ENCODE peak calls at places on chromosomes 1 and 21, in seven cellular contexts. One of them, this sample, is unnamed.

GRCh38 chr1:24122776-24123175 is 10.8 kb upstream of the MYOM3 start:
- DNase-seq in GM23338: no peak
- DNase-seq in mammary epithelial cell: no peak
- DNase-seq in fibroblast of the aortic adventitia: no peak
- DNase-seq in NCI-H2029 treated with DMSO at 0.1 percent for 48 hours: no peak
- DNase-seq in activated CD8-positive, alpha-beta memory T cell treated with anti-CD3 and anti-CD28 coated beads, Interleukin-2, amount 10 ng/mL, durations not matched to agents 7 days and 5 days: no peak
- DNase-seq in colonic mucosa: no peak
- DNase-seq in this sample: no peak

GRCh38 chr1:157199421-157199755 is 61.2 kb upstream of the ETV3 start:
- DNase-seq in colonic mucosa: no peak
- DNase-seq in activated CD8-positive, alpha-beta memory T cell treated with anti-CD3 and anti-CD28 coated beads, Interleukin-2, amount 10 ng/mL, durations not matched to agents 7 days and 5 days: no peak
- DNase-seq in mammary epithelial cell: peak; percentile 24
- DNase-seq in NCI-H2029 treated with DMSO at 0.1 percent for 48 hours: no peak
- DNase-seq in GM23338: no peak
- DNase-seq in fibroblast of the aortic adventitia: peak; percentile 9
- DNase-seq in this sample: no peak

GRCh38 chr1:19644761-19645543 is 841 bp downstream of the NBL1 start:
- DNase-seq in mammary epithelial cell: no peak
- DNase-seq in GM23338: peak; percentile 63
- DNase-seq in fibroblast of the aortic adventitia: no peak
- DNase-seq in colonic mucosa: peak; percentile 60
- DNase-seq in NCI-H2029 treated with DMSO at 0.1 percent for 48 hours: no peak
- DNase-seq in activated CD8-positive, alpha-beta memory T cell treated with anti-CD3 and anti-CD28 coated beads, Interleukin-2, amount 10 ng/mL, durations not matched to agents 7 days and 5 days: peak; percentile 76
- DNase-seq in this sample: no peak

GRCh38 chr1:55594701-55595100 is 379.5 kb upstream of the USP24 start:
- DNase-seq in GM23338: no peak
- DNase-seq in colonic mucosa: no peak
- DNase-seq in fibroblast of the aortic adventitia: no peak
- DNase-seq in mammary epithelial cell: no peak
- DNase-seq in NCI-H2029 treated with DMSO at 0.1 percent for 48 hours: no peak
- DNase-seq in activated CD8-positive, alpha-beta memory T cell treated with anti-CD3 and anti-CD28 coated beads, Interleukin-2, amount 10 ng/mL, durations not matched to agents 7 days and 5 days: no peak
- DNase-seq in this sample: no peak

GRCh38 chr1:66981679-66982078 is 56.9 kb downstream of the MIER1 start:
- DNase-seq in fibroblast of the aortic adventitia: peak; percentile 51
- DNase-seq in activated CD8-positive, alpha-beta memory T cell treated with anti-CD3 and anti-CD28 coated beads, Interleukin-2, amount 10 ng/mL, durations not matched to agents 7 days and 5 days: peak; percentile 71
- DNase-seq in colonic mucosa: peak; percentile 50
- DNase-seq in GM23338: no peak
- DNase-seq in mammary epithelial cell: peak; percentile 24
- DNase-seq in NCI-H2029 treated with DMSO at 0.1 percent for 48 hours: peak; percentile 59
- DNase-seq in this sample: peak; percentile 38

GRCh38 chr1:243213045-243213787 is 41.9 kb downstream of the CEP170 start:
- DNase-seq in colonic mucosa: no peak
- DNase-seq in mammary epithelial cell: peak; percentile 12
- DNase-seq in NCI-H2029 treated with DMSO at 0.1 percent for 48 hours: no peak
- DNase-seq in GM23338: no peak
- DNase-seq in activated CD8-positive, alpha-beta memory T cell treated with anti-CD3 and anti-CD28 coated beads, Interleukin-2, amount 10 ng/mL, durations not matched to agents 7 days and 5 days: no peak
- DNase-seq in fibroblast of the aortic adventitia: peak; percentile 90
- DNase-seq in this sample: peak; percentile 65

GRCh38 chr1:100455478-100456072 is 82.4 kb upstream of the GPR88 start:
- DNase-seq in activated CD8-positive, alpha-beta memory T cell treated with anti-CD3 and anti-CD28 coated beads, Interleukin-2, amount 10 ng/mL, durations not matched to agents 7 days and 5 days: no peak
- DNase-seq in GM23338: no peak
- DNase-seq in NCI-H2029 treated with DMSO at 0.1 percent for 48 hours: peak; percentile 9
- DNase-seq in fibroblast of the aortic adventitia: peak; percentile 41
- DNase-seq in mammary epithelial cell: no peak
- DNase-seq in colonic mucosa: no peak
- DNase-seq in this sample: no peak

GRCh38 chr1:101200513-101200912 is 36.3 kb upstream of the S1PR1 start:
- DNase-seq in activated CD8-positive, alpha-beta memory T cell treated with anti-CD3 and anti-CD28 coated beads, Interleukin-2, amount 10 ng/mL, durations not matched to agents 7 days and 5 days: no peak
- DNase-seq in fibroblast of the aortic adventitia: peak; percentile 89
- DNase-seq in GM23338: peak; percentile 64
- DNase-seq in colonic mucosa: no peak
- DNase-seq in mammary epithelial cell: peak; percentile 75
- DNase-seq in NCI-H2029 treated with DMSO at 0.1 percent for 48 hours: no peak
- DNase-seq in this sample: peak; percentile 74

GRCh38 chr1:66777846-66778245 is 23.2 kb downstream of the INSL5 start:
- DNase-seq in colonic mucosa: no peak
- DNase-seq in fibroblast of the aortic adventitia: peak; percentile 2
- DNase-seq in GM23338: no peak
- DNase-seq in NCI-H2029 treated with DMSO at 0.1 percent for 48 hours: no peak
- DNase-seq in activated CD8-positive, alpha-beta memory T cell treated with anti-CD3 and anti-CD28 coated beads, Interleukin-2, amount 10 ng/mL, durations not matched to agents 7 days and 5 days: no peak
- DNase-seq in mammary epithelial cell: no peak
- DNase-seq in this sample: no peak

GRCh38 chr1:62436039-62436465 is 797 bp upstream of the USP1 start:
- DNase-seq in colonic mucosa: no peak
- DNase-seq in fibroblast of the aortic adventitia: no peak
- DNase-seq in NCI-H2029 treated with DMSO at 0.1 percent for 48 hours: no peak
- DNase-seq in mammary epithelial cell: no peak
- DNase-seq in GM23338: no peak
- DNase-seq in activated CD8-positive, alpha-beta memory T cell treated with anti-CD3 and anti-CD28 coated beads, Interleukin-2, amount 10 ng/mL, durations not matched to agents 7 days and 5 days: no peak
- DNase-seq in this sample: no peak

GRCh38 chr1:37723072-37723389 is 30.7 kb downstream of the CDCA8 start:
- DNase-seq in colonic mucosa: no peak
- DNase-seq in NCI-H2029 treated with DMSO at 0.1 percent for 48 hours: no peak
- DNase-seq in GM23338: no peak
- DNase-seq in activated CD8-positive, alpha-beta memory T cell treated with anti-CD3 and anti-CD28 coated beads, Interleukin-2, amount 10 ng/mL, durations not matched to agents 7 days and 5 days: no peak
- DNase-seq in fibroblast of the aortic adventitia: no peak
- DNase-seq in mammary epithelial cell: no peak
- DNase-seq in this sample: no peak

GRCh38 chr1:20125091-20125490 is 5.8 kb upstream of the PLA2G2D start:
- DNase-seq in mammary epithelial cell: peak; percentile 15
- DNase-seq in NCI-H2029 treated with DMSO at 0.1 percent for 48 hours: no peak
- DNase-seq in activated CD8-positive, alpha-beta memory T cell treated with anti-CD3 and anti-CD28 coated beads, Interleukin-2, amount 10 ng/mL, durations not matched to agents 7 days and 5 days: no peak
- DNase-seq in colonic mucosa: no peak
- DNase-seq in fibroblast of the aortic adventitia: no peak
- DNase-seq in GM23338: no peak
- DNase-seq in this sample: no peak

GRCh38 chr1:182406006-182406405 is 5.5 kb upstream of the TEDDM1 start:
- DNase-seq in colonic mucosa: no peak
- DNase-seq in GM23338: no peak
- DNase-seq in mammary epithelial cell: no peak
- DNase-seq in activated CD8-positive, alpha-beta memory T cell treated with anti-CD3 and anti-CD28 coated beads, Interleukin-2, amount 10 ng/mL, durations not matched to agents 7 days and 5 days: no peak
- DNase-seq in fibroblast of the aortic adventitia: no peak
- DNase-seq in NCI-H2029 treated with DMSO at 0.1 percent for 48 hours: no peak
- DNase-seq in this sample: no peak

GRCh38 chr1:61941794-61942193 is 199.5 kb downstream of the PATJ start:
- DNase-seq in GM23338: no peak
- DNase-seq in NCI-H2029 treated with DMSO at 0.1 percent for 48 hours: no peak
- DNase-seq in mammary epithelial cell: no peak
- DNase-seq in activated CD8-positive, alpha-beta memory T cell treated with anti-CD3 and anti-CD28 coated beads, Interleukin-2, amount 10 ng/mL, durations not matched to agents 7 days and 5 days: no peak
- DNase-seq in fibroblast of the aortic adventitia: no peak
- DNase-seq in colonic mucosa: no peak
- DNase-seq in this sample: no peak

GRCh38 chr21:42523211-42523610 is 9.6 kb downstream of the SLC37A1 start:
- DNase-seq in fibroblast of the aortic adventitia: no peak
- DNase-seq in colonic mucosa: no peak
- DNase-seq in GM23338: no peak
- DNase-seq in activated CD8-positive, alpha-beta memory T cell treated with anti-CD3 and anti-CD28 coated beads, Interleukin-2, amount 10 ng/mL, durations not matched to agents 7 days and 5 days: no peak
- DNase-seq in mammary epithelial cell: no peak
- DNase-seq in NCI-H2029 treated with DMSO at 0.1 percent for 48 hours: no peak
- DNase-seq in this sample: no peak

GRCh38 chr1:150612014-150612345 is 17.4 kb downstream of the ENSA start:
- DNase-seq in activated CD8-positive, alpha-beta memory T cell treated with anti-CD3 and anti-CD28 coated beads, Interleukin-2, amount 10 ng/mL, durations not matched to agents 7 days and 5 days: no peak
- DNase-seq in fibroblast of the aortic adventitia: no peak
- DNase-seq in NCI-H2029 treated with DMSO at 0.1 percent for 48 hours: no peak
- DNase-seq in mammary epithelial cell: no peak
- DNase-seq in GM23338: no peak
- DNase-seq in colonic mucosa: no peak
- DNase-seq in this sample: no peak

This sample was measured in fibroblast of gingiva.